ENCODE peak calls at places on chromosome 3, in four cellular contexts. M is K562, E is H1, J is GM12878. F is an unnamed sample.

GRCh38 chr3:155560135-155560534 is 184.7 kb downstream of the PLCH1 start:
- DNase-seq in E (no peak), M (no peak), J (no peak), F (no peak)

GRCh38 chr3:156606729-156607128 is 51.8 kb upstream of the SSR3 start:
- DNase-seq in J (no peak), M (no peak), E (no peak), F (no peak)

GRCh38 chr3:127568604-127569003 is 21.9 kb downstream of the TPRA1 start:
- DNase-seq in E (no peak), J (no peak), M (no peak), F (no peak)

GRCh38 chr3:156728267-156728985 is 54.0 kb downstream of the TIPARP start:
- DNase-seq in M (no peak), J (no peak), E (no peak), F (no peak)

GRCh38 chr3:146223401-146224373 is 27.2 kb downstream of the PLSCR4 start:
- DNase-seq in E (no peak), M (no peak), J (no peak), F (no peak)

GRCh38 chr3:64074091-64074490 is 50.8 kb upstream of the PSMD6 start:
- DNase-seq in M (no peak), J (no peak), E (no peak), F (no peak)

GRCh38 chr3:59056706-59057105 is 6.9 kb upstream of the CFAP20DC start:
- DNase-seq in J (no peak), M (no peak), E (no peak), F (no peak)

GRCh38 chr3:9251055-9251786 is 1.8 kb upstream of the SRGAP3 start:
- DNase-seq in E (no peak), J (no peak), M (no peak), F (no peak)

GRCh38 chr3:28476194-28476593 is 127.6 kb upstream of the AZI2 start:
- DNase-seq in M (peak), J (peak), E (no peak), F (peak)

GRCh38 chr3:65485826-65486592 is 552.7 kb downstream of the MAGI1 start:
- DNase-seq in E (no peak), J (no peak), M (no peak), F (no peak)

GRCh38 chr3:99419111-99419510 is 219.3 kb upstream of the COL8A1 start:
- DNase-seq in M (no peak), J (no peak), E (no peak), F (no peak)

GRCh38 chr3:138786788-138787276 is 47.9 kb downstream of the PIK3CB start:
- DNase-seq in M (no peak), J (no peak), E (no peak), F (no peak)

GRCh38 chr3:6935964-6936363 is 75.0 kb downstream of the GRM7 start:
- DNase-seq in E (no peak), J (no peak), M (no peak), F (no peak)

GRCh38 chr3:40369716-40370115 is 17.3 kb upstream of the ENTPD3 start:
- DNase-seq in M (no peak), J (no peak), E (no peak), F (no peak)

GRCh38 chr3:182914341-182914740 is 66.0 kb downstream of the DCUN1D1 start:
- DNase-seq in M (no peak), J (peak), E (no peak), F (no peak)

GRCh38 chr3:8972614-8973013 is 9.3 kb upstream of the RAD18 start:
- DNase-seq in M (peak), J (no peak), E (no peak), F (no peak)

GRCh38 chr3:153977148-153977547 is 144.0 kb upstream of the ARHGEF26 start:
- DNase-seq in J (no peak), E (no peak), M (no peak), F (no peak)

GRCh38 chr3:194579091-194579606 is 54.1 kb downstream of the TMEM44 start:
- DNase-seq in J (no peak), M (no peak), E (no peak), F (no peak)
- TF ChIP-seq EGR1 in J (no peak), M (no peak), E (no peak), F (no peak)

DNA sequence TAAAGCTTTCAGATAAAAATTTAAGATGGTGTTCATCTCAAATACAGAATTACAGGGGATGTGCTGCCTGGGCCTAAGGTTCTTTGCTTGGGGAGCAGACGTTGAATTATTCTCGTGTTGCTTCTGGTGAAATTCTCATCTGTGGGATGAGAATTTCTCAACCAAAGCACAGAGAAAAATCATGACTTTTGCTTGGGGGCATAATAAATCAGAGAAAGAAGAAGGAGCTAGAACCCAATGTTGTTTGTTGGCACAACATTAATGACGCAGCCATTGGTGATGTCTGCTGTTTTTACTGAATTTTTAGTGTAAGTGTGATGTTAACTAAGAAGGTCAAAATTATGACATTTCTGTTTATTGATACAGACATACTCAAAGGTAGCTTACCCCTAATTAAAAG is 35.7 kb downstream of the P3H2 start:
- DNase-seq in E (no peak), M (no peak), J (no peak), F (no peak)
- TF ChIP-seq EGR1 in E (no peak), M (no peak), J (no peak), F (no peak)

GRCh38 chr3:52541050-52541449 is 4.6 kb downstream of the UQCC5 start:
- DNase-seq in E (no peak), M (no peak), J (no peak), F (no peak)

GRCh38 chr3:52551118-52551517 is 14.7 kb downstream of the UQCC5 start:
- DNase-seq in E (no peak), J (no peak), M (no peak), F (no peak)

GRCh38 chr3:52547143-52547542 is 10.7 kb downstream of the UQCC5 start:
- DNase-seq in E (no peak), M (no peak), J (no peak), F (no peak)

GRCh38 chr3:52544937-52545336 is 8.5 kb downstream of the UQCC5 start:
- DNase-seq in E (no peak), J (no peak), M (no peak), F (no peak)

GRCh38 chr3:52546111-52546901 is 9.9 kb downstream of the UQCC5 start:
- DNase-seq in J (no peak), E (no peak), M (no peak), F (no peak)
- TF ChIP-seq EGR1 in J (no peak), E (no peak), M (no peak), F (no peak)

DNA sequence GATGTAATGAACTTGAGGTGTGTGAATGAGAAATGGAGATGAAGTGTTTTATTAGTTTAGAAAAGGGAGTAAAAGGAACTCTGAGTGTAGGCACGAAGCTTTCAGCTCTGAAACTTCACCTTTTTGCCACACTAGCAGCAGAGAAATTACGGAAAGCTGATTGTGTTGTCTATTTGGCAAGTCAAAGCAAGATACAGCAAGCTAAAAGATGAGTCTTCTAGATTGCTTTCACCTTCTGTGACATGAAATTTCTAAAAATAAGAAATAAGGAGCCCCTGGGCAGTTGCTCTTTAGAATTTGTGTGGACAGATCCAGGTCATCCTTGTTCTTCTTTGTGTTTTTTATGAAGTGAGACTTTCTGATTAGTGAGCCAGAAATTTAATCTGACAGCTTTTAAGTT is 143.4 kb downstream of the FNDC3B start:
- DNase-seq in J (no peak), M (no peak), E (no peak), F (no peak)
- TF ChIP-seq EGR1 in J (no peak), M (no peak), E (no peak), F (no peak)

F was measured in HCT116.